ENCODE peak calls at places on chromosomes 1 and 21, in ten cellular contexts. W is DMS153; D is chondrocyte; M is stimulated activated naive CD8-positive, alpha-beta T cell treated with anti-CD3 and anti-CD28 coated beads, Interleukin-15, Interleukin-2, amounts not matched to agents 100 U/mL and 50 U/mL, for 24 hours; T is heart right ventricle; V is naive thymus-derived CD8-positive, alpha-beta T cell; J is fibroblast of the aortic adventitia; A is tibial nerve; R is ecto neural progenitor cell; O is CD8-positive, alpha-beta T cell. F is an unnamed sample.
A peak's percentile ranks its signal among the peaks of the same experiment; 100 is the strongest.

GRCh38 chr1:50108497-50109073 is at the start of gene ELAVL4:
- DNase-seq in W (peak; percentile 95), D (no peak), M (no peak), T (no peak), V (no peak), J (no peak), A (no peak), R (no peak), O (no peak), F (no peak)

GRCh38 chr1:210499956-210500355 is 171.3 kb downstream of the HHAT start:
- DNase-seq in W (no peak), D (no peak), M (no peak), T (no peak), V (no peak), J (no peak), A (no peak), R (no peak), O (no peak), F (no peak)

GRCh38 chr1:90579212-90579802 is 137.8 kb downstream of the BARHL2 start:
- DNase-seq in W (peak; percentile 37), D (no peak), M (no peak), T (no peak), V (no peak), J (peak; percentile 50), A (no peak), R (no peak), O (no peak), F (no peak)

GRCh38 chr1:156440689-156441437 is 59.7 kb downstream of the MEF2D start:
- DNase-seq in W (no peak), D (no peak), M (no peak), T (no peak), V (no peak), J (no peak), A (no peak), R (no peak), O (no peak), F (no peak)

GRCh38 chr1:32946413-32946812 is 18.2 kb downstream of the RNF19B start:
- DNase-seq in W (no peak), D (no peak), M (no peak), T (no peak), V (no peak), J (no peak), A (no peak), R (no peak), O (no peak), F (no peak)

GRCh38 chr1:63662846-63663245 is 69.6 kb downstream of the PGM1 start:
- DNase-seq in W (no peak), D (no peak), M (no peak), T (no peak), V (no peak), J (peak; percentile 36), A (no peak), R (no peak), O (no peak), F (no peak)

GRCh38 chr21:25385912-25386474 is 221.3 kb downstream of the MRPL39 start:
- DNase-seq in W (peak; percentile 37), D (no peak), M (no peak), T (no peak), V (no peak), J (peak; percentile 83), A (no peak), R (no peak), O (no peak), F (no peak)

GRCh38 chr1:226446058-226446457 is 38.2 kb upstream of the PARP1 start:
- DNase-seq in W (no peak), D (no peak), M (no peak), T (no peak), V (no peak), J (no peak), A (no peak), R (no peak), O (no peak), F (no peak)

GRCh38 chr1:232987046-232987445 is 36.6 kb downstream of the NTPCR start:
- DNase-seq in W (no peak), D (no peak), M (no peak), T (no peak), V (no peak), J (no peak), A (no peak), R (no peak), O (no peak), F (no peak)

GRCh38 chr1:154559496-154559950 is 1.1 kb upstream of the UBE2Q1 start:
- DNase-seq in W (peak; percentile 94), D (no peak), M (peak; percentile 87), T (peak; percentile 92), V (peak; percentile 73), J (peak; percentile 96), A (peak; percentile 86), R (peak; percentile 88), O (peak; percentile 67), F (peak; percentile 84)

GRCh38 chr1:246304468-246305259 is 202.4 kb downstream of the SMYD3 start:
- DNase-seq in W (no peak), D (no peak), M (no peak), T (no peak), V (no peak), J (no peak), A (no peak), R (no peak), O (no peak), F (no peak)

GRCh38 chr1:215797859-215798258 is 230.8 kb downstream of the KCTD3 start:
- DNase-seq in W (no peak), D (no peak), M (no peak), T (no peak), V (no peak), J (peak; percentile 18), A (no peak), R (no peak), O (no peak), F (no peak)

GRCh38 chr1:116531917-116532316 is 38.9 kb downstream of the CD58 start:
- DNase-seq in W (no peak), D (no peak), M (no peak), T (no peak), V (no peak), J (no peak), A (no peak), R (no peak), O (no peak), F (no peak)

GRCh38 chr1:30328100-30328370 is 395.4 kb downstream of the MATN1 start:
- DNase-seq in W (no peak), D (no peak), M (no peak), T (no peak), V (no peak), J (no peak), A (no peak), R (no peak), O (no peak), F (no peak)

GRCh38 chr21:45309541-45310381 is 22.1 kb upstream of the POFUT2 start:
- DNase-seq in W (no peak), D (peak; percentile 67), M (no peak), T (no peak), V (no peak), J (no peak), A (no peak), R (no peak), O (no peak), F (no peak)

GRCh38 chr1:58789322-58789856 is 5.5 kb upstream of the JUN start:
- DNase-seq in W (no peak), D (no peak), M (no peak), T (no peak), V (no peak), J (no peak), A (no peak), R (no peak), O (no peak), F (no peak)

GRCh38 chr1:182604128-182604834 is at the start of gene RGS16:
- DNase-seq in W (peak; percentile 97), D (peak; percentile 96), M (peak; percentile 97), T (peak; percentile 95), V (peak; percentile 70), J (peak; percentile 76), A (peak; percentile 93), R (peak; percentile 95), O (peak; percentile 78), F (peak; percentile 90)

GRCh38 chr1:84403362-84403761 is 5.1 kb downstream of the DNASE2B start:
- DNase-seq in W (no peak), D (no peak), M (no peak), T (no peak), V (no peak), J (no peak), A (no peak), R (no peak), O (no peak), F (no peak)

GRCh38 chr1:203682401-203683383 is 56.1 kb downstream of the ATP2B4 start:
- DNase-seq in W (peak; percentile 90), D (no peak), M (peak; percentile 43), T (no peak), V (peak; percentile 80), J (no peak), A (no peak), R (no peak), O (peak; percentile 52), F (peak; percentile 43)

GRCh38 chr1:59279651-59280050 is 17.2 kb upstream of the FGGY start:
- DNase-seq in W (no peak), D (no peak), M (no peak), T (no peak), V (no peak), J (no peak), A (no peak), R (no peak), O (no peak), F (no peak)

GRCh38 chr1:224592636-224593579 is 23.2 kb upstream of the CNIH3 start:
- DNase-seq in W (no peak), D (no peak), M (no peak), T (no peak), V (no peak), J (peak; percentile 84), A (no peak), R (no peak), O (no peak), F (no peak)

GRCh38 chr1:5857508-5858090 is 134.6 kb downstream of the NPHP4 start:
- DNase-seq in W (no peak), D (no peak), M (no peak), T (no peak), V (no peak), J (no peak), A (no peak), R (no peak), O (no peak), F (no peak)

GRCh38 chr1:39187276-39188046 is 17.0 kb upstream of the MACF1 start:
- DNase-seq in W (no peak), D (no peak), M (no peak), T (no peak), V (no peak), J (no peak), A (no peak), R (no peak), O (no peak), F (no peak)

GRCh38 chr1:2389644-2390043 is 1.7 kb downstream of the MORN1 start:
- DNase-seq in W (no peak), D (peak; percentile 50), M (no peak), T (no peak), V (no peak), J (no peak), A (no peak), R (no peak), O (no peak), F (no peak)

GRCh38 chr1:28354121-28354520 is 15.4 kb upstream of the PHACTR4 start:
- DNase-seq in W (no peak), D (peak; percentile 4), M (no peak), T (no peak), V (no peak), J (peak; percentile 51), A (no peak), R (no peak), O (no peak), F (no peak)

GRCh38 chr1:27487927-27488522 is 1.9 kb downstream of the WASF2 start:
- DNase-seq in W (no peak), D (no peak), M (no peak), T (no peak), V (no peak), J (peak; percentile 54), A (no peak), R (no peak), O (no peak), F (no peak)

GRCh38 chr1:17436380-17437174 is 2.9 kb downstream of the RCC2 start:
- DNase-seq in W (no peak), D (no peak), M (no peak), T (no peak), V (no peak), J (no peak), A (no peak), R (no peak), O (no peak), F (no peak)

GRCh38 chr1:198788561-198789064 is 149.8 kb downstream of the PTPRC start:
- DNase-seq in W (no peak), D (no peak), M (peak; percentile 36), T (no peak), V (peak; percentile 12), J (no peak), A (no peak), R (peak; percentile 67), O (no peak), F (no peak)